ENCODE peak calls at places on chromosome 15, in eight cellular contexts. J, H, C, X, V, U, Z and S are unnamed samples.
A peak's percentile ranks its signal among the peaks of the same experiment; 100 is the strongest.

GRCh38 chr15:67124111-67124510 is 58.7 kb downstream of the SMAD3 start:
- DNase-seq in J (no peak), H (no peak), C (peak; percentile 30), X (no peak), V (no peak), U (no peak), Z (no peak), S (no peak)

GRCh38 chr15:48623456-48623855 is 22.1 kb downstream of the FBN1 start:
- DNase-seq in J (no peak), H (no peak), C (no peak), X (no peak), V (no peak), U (no peak), Z (no peak), S (no peak)

GRCh38 chr15:77409259-77410156 is 10.4 kb downstream of the PEAK1 start:
- DNase-seq in J (no peak), H (no peak), C (no peak), X (peak; percentile 38), V (no peak), U (peak; percentile 28), Z (no peak), S (no peak)

GRCh38 chr15:32033186-32033890 is 3.0 kb downstream of the CHRNA7 start:
- DNase-seq in J (no peak), H (no peak), C (no peak), X (no peak), V (no peak), U (peak; percentile 31), Z (no peak), S (no peak)

GRCh38 chr15:88255496-88256171 is 905 bp downstream of the NTRK3 start:
- DNase-seq in J (peak; percentile 33), H (no peak), C (peak; percentile 82), X (no peak), V (no peak), U (no peak), Z (peak; percentile 90), S (peak; percentile 97)

GRCh38 chr15:31016446-31016915 is 25.1 kb upstream of the MTMR10 start:
- DNase-seq in J (no peak), H (no peak), C (peak; percentile 60), X (no peak), V (no peak), U (no peak), Z (no peak), S (no peak)

GRCh38 chr15:59371458-59372351 is 966 bp downstream of the MYO1E start:
- DNase-seq in J (peak; percentile 37), H (peak; percentile 56), C (peak; percentile 65), X (peak; percentile 19), V (no peak), U (peak; percentile 59), Z (peak; percentile 78), S (peak; percentile 92)

GRCh38 chr15:36863551-36863950 is 236.8 kb downstream of the MEIS2 start:
- DNase-seq in J (no peak), H (no peak), C (no peak), X (no peak), V (no peak), U (no peak), Z (no peak), S (no peak)

GRCh38 chr15:99305761-99306505 is 54.7 kb downstream of the LRRC28 start:
- DNase-seq in J (peak; percentile 50), H (peak; percentile 65), C (peak; percentile 22), X (no peak), V (no peak), U (no peak), Z (peak; percentile 92), S (peak; percentile 66)

DNA sequence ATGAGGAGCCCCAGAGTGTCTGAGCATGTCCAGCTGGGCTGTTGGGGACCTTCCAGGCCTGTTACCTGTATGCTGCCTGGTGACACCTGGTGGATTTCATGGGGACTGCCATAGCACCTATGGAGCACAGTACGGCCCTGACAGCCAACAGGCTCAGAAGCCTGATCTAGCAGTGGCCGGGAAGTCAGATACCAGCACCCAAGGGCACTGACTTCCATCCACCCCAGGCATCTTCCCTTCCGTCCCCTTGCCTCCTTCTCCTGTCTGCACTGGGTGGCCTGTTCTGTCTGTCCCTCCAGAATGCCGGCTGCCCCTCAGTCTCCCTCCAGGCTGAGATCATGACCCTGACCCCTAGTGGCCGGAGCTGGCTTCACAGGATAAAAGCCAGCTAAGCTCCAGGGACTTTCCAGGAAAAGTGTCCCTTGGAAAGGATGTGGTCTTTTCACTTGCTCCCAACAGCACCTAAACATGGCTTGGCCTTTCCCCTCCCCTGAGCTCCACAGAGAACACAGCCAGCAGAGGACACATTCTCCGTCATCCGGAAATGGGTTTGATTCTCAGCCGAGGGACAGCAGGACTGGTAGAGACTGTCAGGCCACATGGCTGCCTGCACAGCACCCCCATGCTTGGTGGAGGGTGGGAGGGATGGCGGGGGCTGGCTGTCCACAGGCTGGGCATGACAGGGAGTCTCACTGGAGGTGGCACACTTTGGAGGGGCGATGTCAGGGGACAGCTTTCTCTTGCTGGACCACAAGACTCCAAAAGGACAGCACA is 9.5 kb downstream of the RPS17 start:
- DNase-seq in J (peak; percentile 58), H (peak; percentile 72), C (peak; percentile 64), X (peak; percentile 77), V (peak; percentile 73), U (peak; percentile 80), Z (peak; percentile 88), S (peak; percentile 88)
- H3K27ac ChIP-seq in J (no peak overlapping the region), H (no peak overlapping the region), C (no peak overlapping the region), X (no peak overlapping the region), V (peak overlapping the region; percentile 41), U (no peak overlapping the region), Z (no peak overlapping the region), S (no peak overlapping the region)

GRCh38 chr15:40931300-40932142 is 2.4 kb downstream of the DLL4 start:
- DNase-seq in J (no peak), H (no peak), C (no peak), X (no peak), V (no peak), U (peak; percentile 42), Z (no peak), S (peak; percentile 83)
- H3K27ac ChIP-seq in J (peak overlapping the region; percentile 36), H (no peak overlapping the region), C (no peak overlapping the region), X (no peak overlapping the region), V (no peak overlapping the region), U (peak overlapping the region; percentile 71), Z (no peak overlapping the region), S (no peak overlapping the region)

DNA sequence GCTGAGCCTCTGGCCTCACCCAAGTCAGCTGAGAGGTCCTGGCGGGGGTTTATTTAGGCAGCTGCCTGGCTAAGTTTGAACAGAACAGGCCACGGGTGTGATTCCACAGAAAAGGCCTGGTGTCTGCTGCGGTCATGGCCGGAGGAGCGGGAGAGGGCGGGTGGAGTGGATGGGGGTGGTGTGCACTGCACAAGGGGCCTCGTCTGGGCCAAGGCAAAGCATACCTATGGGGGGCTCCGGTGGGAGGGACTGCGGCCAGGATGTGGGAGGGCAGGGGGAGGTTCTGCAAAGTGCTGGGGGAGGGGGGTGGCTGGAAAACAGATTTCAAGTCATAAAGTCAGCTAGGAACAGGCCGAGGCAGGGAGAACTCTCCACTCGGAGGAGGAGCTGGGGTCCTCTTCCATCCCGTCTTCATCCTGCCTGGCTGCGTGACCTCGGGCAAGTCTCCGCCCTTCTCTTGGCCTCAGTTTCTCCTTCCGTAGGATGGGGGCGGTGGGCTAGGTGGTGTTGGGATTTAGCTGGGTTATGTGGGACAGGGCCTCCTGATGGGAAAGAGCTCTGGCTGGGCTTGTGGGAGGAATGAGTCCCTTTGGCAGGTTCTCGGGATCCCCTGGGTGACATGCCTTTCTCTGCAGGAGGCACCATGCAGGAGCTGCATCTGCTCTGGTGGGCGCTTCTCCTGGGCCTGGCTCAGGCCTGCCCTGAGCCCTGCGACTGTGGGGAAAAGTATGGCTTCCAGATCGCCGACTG is 881 bp downstream of the ISLR start:
- DNase-seq in J (peak; percentile 35), H (no peak), C (peak; percentile 59), X (no peak), V (no peak), U (no peak), Z (peak; percentile 78), S (no peak)
- H3K27ac ChIP-seq in J (peak overlapping the region; percentile 28), H (no peak overlapping the region), C (peak overlapping the region; percentile 59), X (no peak overlapping the region), V (no peak overlapping the region), U (peak overlapping the region; percentile 36), Z (no peak overlapping the region), S (no peak overlapping the region)

DNA sequence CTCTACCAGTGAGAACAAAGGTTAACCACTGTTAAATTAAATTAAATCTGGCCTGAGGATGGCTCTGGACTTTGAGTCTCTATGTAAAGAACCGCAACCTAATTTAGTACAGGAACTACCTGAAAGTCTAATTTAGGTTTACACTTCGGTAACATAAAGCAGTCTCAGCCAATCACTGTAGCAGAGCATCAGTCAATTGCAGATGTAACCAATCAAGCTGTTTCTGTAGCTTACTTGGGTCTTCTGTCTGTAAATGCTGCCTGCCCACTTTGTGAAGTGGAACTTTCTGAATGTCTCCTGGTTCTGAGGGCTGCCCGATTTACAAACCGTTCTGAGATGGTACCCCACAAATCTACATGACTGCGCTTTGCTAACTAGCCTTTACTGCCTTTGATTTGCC is 39.1 kb upstream of the RASGRP1 start:
- DNase-seq in J (no peak), H (no peak), C (no peak), X (no peak), V (no peak), U (no peak), Z (no peak), S (no peak)
- H3K27ac ChIP-seq in J (no peak overlapping the region), H (no peak overlapping the region), C (no peak overlapping the region), X (no peak overlapping the region), V (no peak overlapping the region), U (no peak overlapping the region), Z (no peak overlapping the region), S (no peak overlapping the region)

GRCh38 chr15:62828364-62828763 is 214.2 kb upstream of the TPM1 start:
- DNase-seq in J (no peak), H (no peak), C (no peak), X (no peak), V (no peak), U (no peak), Z (no peak), S (no peak)
- H3K27ac ChIP-seq in J (no peak overlapping the region), H (no peak overlapping the region), C (no peak overlapping the region), X (no peak overlapping the region), V (no peak overlapping the region), U (no peak overlapping the region), Z (no peak overlapping the region), S (no peak overlapping the region)

DNA sequence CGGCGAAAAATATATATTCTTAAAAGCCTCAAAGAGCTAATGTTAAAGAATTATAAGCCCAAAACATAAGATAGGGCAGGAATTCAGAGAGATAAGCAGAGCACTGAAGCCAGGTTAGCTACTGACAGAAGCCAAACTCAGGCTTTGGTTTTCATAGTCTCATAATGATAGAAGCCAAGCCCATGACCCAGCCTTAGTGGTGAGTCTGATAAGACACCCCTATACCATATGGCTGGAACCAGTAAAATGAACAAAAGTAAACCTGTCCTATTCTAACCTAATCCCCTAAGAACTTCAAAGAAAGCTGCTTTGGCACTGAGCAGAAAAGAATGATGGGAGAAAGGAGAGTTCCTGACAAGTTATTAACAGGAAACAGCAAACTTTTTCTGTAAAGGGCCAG is 25.9 kb downstream of the MYO9A start:
- DNase-seq in J (no peak), H (no peak), C (no peak), X (no peak), V (no peak), U (no peak), Z (no peak), S (no peak)
- H3K27ac ChIP-seq in J (no peak overlapping the region), H (no peak overlapping the region), C (no peak overlapping the region), X (no peak overlapping the region), V (no peak overlapping the region), U (no peak overlapping the region), Z (no peak overlapping the region), S (no peak overlapping the region)

GRCh38 chr15:57554063-57554820 is 37.5 kb upstream of the MYZAP start:
- DNase-seq in J (no peak), H (no peak), C (no peak), X (no peak), V (no peak), U (no peak), Z (no peak), S (no peak)
- H3K27ac ChIP-seq in J (peak overlapping the region; percentile 51), H (no peak overlapping the region), C (no peak overlapping the region), X (no peak overlapping the region), V (no peak overlapping the region), U (no peak overlapping the region), Z (no peak overlapping the region), S (no peak overlapping the region)